ENCODE peak calls at places on chromosomes 3 and 15, in four cellular contexts. Z, I, M and H are unnamed samples.

GRCh38 chr3:153293222-153293621 is 131.2 kb downstream of the RAP2B start:
- DNase-seq in Z (no peak), I (no peak), M (no peak), H (no peak)

GRCh38 chr3:152574461-152575079 is 260.4 kb upstream of the P2RY1 start:
- DNase-seq in Z (peak; percentile 36), I (peak; percentile 50), M (no peak), H (peak; percentile 47)

GRCh38 chr3:108489776-108490175 is 20.6 kb downstream of the MYH15 start:
- DNase-seq in Z (peak; percentile 28), I (peak; percentile 68), M (no peak), H (peak; percentile 35)

GRCh38 chr15:101526442-101526841 is 36.9 kb upstream of the PCSK6 start:
- DNase-seq in Z (no peak), I (no peak), M (no peak), H (no peak)

GRCh38 chr3:21826416-21826815 is 75.4 kb upstream of the ZNF385D start:
- DNase-seq in Z (no peak), I (no peak), M (no peak), H (no peak)

GRCh38 chr3:30689202-30689641 is 82.8 kb downstream of the TGFBR2 start:
- DNase-seq in Z (peak; percentile 37), I (no peak), M (peak; percentile 44), H (no peak)

GRCh38 chr3:140420621-140421357 is 257.1 kb upstream of the TRIM42 start:
- DNase-seq in Z (no peak), I (no peak), M (no peak), H (no peak)

GRCh38 chr3:128021768-128022372 is 30.4 kb upstream of the SEC61A1 start:
- DNase-seq in Z (no peak), I (no peak), M (no peak), H (no peak)

GRCh38 chr15:76988874-76989780 is 5.8 kb upstream of the PSTPIP1 start:
- DNase-seq in Z (no peak), I (no peak), M (no peak), H (no peak)

GRCh38 chr3:79140718-79141117 is 627.1 kb downstream of the ROBO1 start:
- DNase-seq in Z (no peak), I (no peak), M (no peak), H (no peak)

GRCh38 chr3:38139652-38140051 is 1.2 kb downstream of the MYD88 start:
- DNase-seq in Z (no peak), I (no peak), M (no peak), H (no peak)
- H3K4me3 ChIP-seq in Z (no peak overlapping the region), I (peak overlapping the region; percentile 72), M (peak overlapping the region; percentile 78), H (no peak overlapping the region)

GRCh38 chr15:57079907-57080750 is 161.7 kb downstream of the TCF12 start:
- DNase-seq in Z (no peak), I (peak; percentile 71), M (no peak), H (peak; percentile 25)
- TF ChIP-seq CTCF in Z (no peak), I (peak; percentile 38), M (no peak), H (peak; percentile 7)

DNA sequence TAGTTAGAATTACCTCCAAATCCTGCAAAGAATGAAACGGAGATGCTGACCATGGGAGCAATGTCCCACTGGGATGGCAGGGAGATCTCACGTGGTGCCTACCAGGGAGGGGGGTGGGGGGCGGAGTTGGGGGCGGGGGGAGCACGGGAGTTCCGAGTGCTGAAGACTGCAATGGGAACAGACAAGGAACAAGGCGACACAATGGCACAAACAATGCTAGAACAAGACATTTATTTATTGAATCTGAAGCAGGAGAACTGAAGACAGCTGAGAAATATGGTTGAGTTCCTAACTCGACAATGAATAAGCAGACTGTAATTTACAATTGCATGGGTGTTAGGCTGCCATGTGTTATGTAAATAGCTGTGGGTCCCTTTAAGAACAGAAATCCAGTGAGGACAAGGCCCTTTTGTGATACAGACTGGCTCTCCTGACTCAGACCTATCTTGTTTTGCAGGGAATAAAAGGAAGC is 91.2 kb downstream of the AQP9 start:
- DNase-seq in Z (no peak), I (peak; percentile 26), M (no peak), H (no peak)
- H3K4me3 ChIP-seq in Z (no peak overlapping the region), I (peak overlapping the region; percentile 25), M (no peak overlapping the region), H (no peak overlapping the region)

DNA sequence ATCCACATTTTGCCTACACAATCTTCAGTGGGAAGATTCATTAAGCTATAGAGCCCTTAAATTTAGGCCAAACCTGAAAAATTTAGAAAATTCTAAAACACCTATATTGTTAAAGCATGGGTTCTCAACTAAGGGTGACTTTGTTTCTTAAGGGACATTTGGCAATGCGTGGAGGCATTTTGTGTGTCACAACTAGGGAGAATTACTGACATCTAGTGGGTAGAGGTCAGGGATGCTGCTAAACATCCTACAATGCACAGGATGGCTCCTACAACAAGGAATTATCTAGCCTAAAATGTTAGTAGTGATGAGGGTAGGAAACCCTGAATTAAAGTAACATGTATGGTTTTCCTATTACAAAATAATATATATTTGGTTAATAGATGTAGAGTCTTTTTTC is 55.8 kb downstream of the TBC1D5 start:
- DNase-seq in Z (peak; percentile 13), I (peak; percentile 33), M (no peak), H (peak; percentile 12)
- TF ChIP-seq CTCF in Z (peak; percentile 76), I (peak; percentile 46), M (peak; percentile 12), H (peak; percentile 35)

DNA sequence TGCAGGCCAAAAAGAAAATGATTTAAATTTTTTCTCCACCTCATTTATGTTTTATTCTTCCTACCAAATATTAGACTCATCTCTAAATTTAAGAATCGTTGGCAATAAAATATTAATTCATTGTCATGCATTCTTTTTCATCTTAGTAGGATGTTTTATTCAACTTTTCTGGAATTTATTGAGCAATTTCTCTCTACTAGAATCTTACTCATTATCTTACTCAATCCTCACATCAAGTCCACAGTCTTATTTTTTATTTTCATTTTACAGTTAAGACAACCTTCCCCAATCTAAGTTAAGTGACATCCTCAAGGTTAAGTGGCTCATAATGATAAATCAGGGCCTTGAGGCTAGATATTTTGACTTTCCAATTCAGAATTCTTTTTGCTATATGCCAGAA is 15.9 kb upstream of the ALDH1A2 start:
- DNase-seq in Z (no peak), I (no peak), M (no peak), H (no peak)
- H3K4me3 ChIP-seq in Z (no peak overlapping the region), I (no peak overlapping the region), M (no peak overlapping the region), H (no peak overlapping the region)

GRCh38 chr3:43998374-43998840 is 243.3 kb upstream of the TOPAZ1 start:
- DNase-seq in Z (no peak), I (peak; percentile 58), M (no peak), H (no peak)

GRCh38 chr3:43995929-43996378 is 245.7 kb upstream of the TOPAZ1 start:
- DNase-seq in Z (no peak), I (peak; percentile 39), M (no peak), H (no peak)

GRCh38 chr3:43995078-43995928 is 246.4 kb upstream of the TOPAZ1 start:
- DNase-seq in Z (no peak), I (peak; percentile 77), M (no peak), H (peak; percentile 42)

GRCh38 chr3:43997788-43998373 is 243.8 kb upstream of the TOPAZ1 start:
- DNase-seq in Z (no peak), I (peak; percentile 52), M (no peak), H (no peak)

DNA sequence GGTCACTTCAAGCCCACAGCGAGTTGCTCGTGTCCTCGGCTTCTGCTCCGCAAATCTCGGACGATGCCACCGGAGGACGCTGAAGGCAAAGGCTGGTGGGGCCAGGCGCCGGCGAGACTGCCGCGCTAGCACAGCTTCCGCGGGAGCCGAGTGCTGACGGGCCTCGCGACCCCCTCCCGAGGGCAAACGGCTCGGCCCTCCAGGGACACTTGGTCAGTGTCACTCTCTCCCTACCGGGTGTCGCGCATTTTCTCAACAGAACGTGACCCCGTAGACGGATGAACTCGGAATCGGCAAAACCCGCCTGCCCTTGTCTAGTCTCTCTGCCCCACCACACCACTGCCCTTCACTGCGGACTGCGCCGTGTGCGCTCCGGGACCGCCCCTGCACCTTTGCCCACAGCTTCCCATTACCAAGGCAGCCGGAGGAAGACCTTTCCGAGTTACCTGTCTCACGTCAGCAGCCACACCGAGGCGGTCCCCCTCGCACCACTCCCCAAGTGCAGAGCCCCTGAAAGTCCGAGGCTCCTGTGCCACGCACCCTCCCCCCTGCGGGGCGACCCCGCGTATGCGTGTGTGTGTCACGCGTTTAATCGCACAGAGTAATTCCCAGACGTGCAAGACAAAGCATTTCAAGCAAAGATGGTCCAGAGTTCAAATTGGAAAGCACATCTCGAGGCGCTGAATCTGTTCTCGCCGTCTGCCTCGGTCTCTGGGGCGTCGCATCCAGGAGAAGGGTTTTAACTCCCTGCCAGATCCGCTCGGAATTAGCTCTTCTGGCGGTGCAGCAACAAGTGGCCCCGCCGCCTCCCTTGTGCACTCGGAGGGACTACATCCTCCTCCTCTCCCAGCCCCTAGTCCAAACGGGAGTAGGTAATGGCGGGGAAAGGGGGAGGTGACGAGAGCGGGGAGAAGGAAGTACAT is 245.0 kb upstream of the TOPAZ1 start:
- DNase-seq in Z (peak; percentile 36), I (peak; percentile 81), M (no peak), H (peak; percentile 58)
- TF ChIP-seq CTCF in Z (peak; percentile 13), I (peak; percentile 40), M (peak; percentile 50), H (peak; percentile 65)